ENCODE peak calls at places on chromosome 11, in ten cellular contexts. Q, U, O, S, T, N, D, W, M and B are unnamed samples.

GRCh38 chr11:88521354-88522310 is 184.1 kb upstream of the CTSC start:
- DNase-seq in T (no peak), S (no peak), O (no peak), W (no peak), M (peak; percentile 39), N (no peak), U (peak; percentile 55), Q (no peak), D (no peak), B (no peak)

GRCh38 chr11:47409440-47410403 is 1.3 kb downstream of the SLC39A13 start:
- DNase-seq in O (no peak), D (no peak), U (no peak), W (no peak), Q (no peak), N (peak; percentile 66), T (no peak), S (no peak), M (no peak), B (no peak)

GRCh38 chr11:116124916-116125714 is 620.9 kb upstream of the CADM1 start:
- DNase-seq in M (no peak), T (no peak), N (no peak), U (no peak), D (no peak), S (no peak), O (peak; percentile 48), Q (no peak), W (no peak), B (no peak)

GRCh38 chr11:61778357-61778886 is 14.0 kb downstream of the TMEM258 start:
- DNase-seq in U (no peak), M (no peak), N (no peak), W (no peak), T (no peak), D (no peak), O (no peak), Q (no peak), S (no peak), B (no peak)

GRCh38 chr11:4926607-4927006 is 2.5 kb upstream of the OR51G1 start:
- DNase-seq in S (no peak), D (no peak), T (no peak), Q (no peak), N (peak; percentile 5), U (peak; percentile 16), M (peak; percentile 35), O (no peak), W (no peak), B (no peak)

GRCh38 chr11:2298795-2299747 is 2.6 kb downstream of the C11orf21 start:
- DNase-seq in N (peak; percentile 43), D (no peak), Q (peak; percentile 61), S (peak; percentile 21), U (no peak), W (no peak), T (peak; percentile 70), M (peak; percentile 6), O (peak; percentile 83), B (no peak)

GRCh38 chr11:65718964-65719492 is 1.6 kb downstream of the RNASEH2C start:
- DNase-seq in M (peak; percentile 37), N (no peak), D (no peak), T (no peak), Q (peak; percentile 32), U (no peak), O (peak; percentile 79), S (no peak), W (no peak), B (no peak)

GRCh38 chr11:9757809-9758675 is 94.2 kb downstream of the SWAP70 start:
- DNase-seq in M (peak; percentile 77), T (peak; percentile 96), Q (peak; percentile 99), U (peak; percentile 54), N (peak; percentile 64), W (peak; percentile 90), D (peak; percentile 67), S (peak; percentile 67), O (peak; percentile 97), B (peak; percentile 76)

GRCh38 chr11:102430158-102430836 is 22.3 kb downstream of the TMEM123 start:
- DNase-seq in D (no peak), T (no peak), S (no peak), M (no peak), O (no peak), Q (no peak), N (no peak), W (no peak), U (peak; percentile 5), B (no peak)
- TF ChIP-seq CTCF in D (no peak), T (no peak), S (no peak), M (no peak), O (no peak), Q (no peak), N (no peak), W (no peak), U (no peak), B (no peak)

DNA sequence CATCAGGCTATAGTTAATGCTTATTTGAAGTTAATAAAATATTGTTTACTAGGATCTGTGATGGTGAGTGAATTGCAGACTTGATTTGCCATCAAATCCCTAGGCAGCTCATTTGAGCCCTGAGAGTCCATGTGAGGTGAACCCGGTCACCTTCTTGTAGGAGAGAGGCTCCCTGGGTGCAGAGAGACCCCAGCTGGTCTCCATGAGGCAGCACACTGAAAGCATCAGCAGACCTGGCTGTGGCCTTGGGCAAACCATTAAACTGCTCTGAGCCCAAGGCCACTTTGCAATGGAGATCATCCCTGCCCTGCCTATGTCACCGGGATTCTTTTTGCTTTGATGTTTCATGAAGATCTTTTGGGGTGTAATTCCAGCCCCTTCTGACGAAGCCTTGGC is 125.2 kb downstream of the MICAL2 start:
- DNase-seq in T (no peak), M (no peak), D (no peak), N (no peak), U (no peak), S (no peak), W (no peak), O (no peak), Q (peak; percentile 56), B (no peak)
- TF ChIP-seq CTCF in T (no peak), M (no peak), D (peak; percentile 27), N (no peak), U (peak; percentile 23), S (no peak), W (no peak), O (no peak), Q (peak; percentile 70), B (no peak)

GRCh38 chr11:105456950-105457349 is 152.9 kb upstream of the GRIA4 start:
- DNase-seq in Q (peak; percentile 5), D (no peak), U (no peak), O (no peak), S (no peak), W (no peak), M (no peak), N (no peak), T (no peak), B (no peak)
- TF ChIP-seq CTCF in Q (peak; percentile 9), D (no peak), U (peak; percentile 33), O (no peak), S (no peak), W (no peak), M (peak; percentile 25), N (no peak), T (no peak), B (no peak)

GRCh38 chr11:105689636-105690035 is 79.8 kb downstream of the GRIA4 start:
- DNase-seq in Q (no peak), W (no peak), U (no peak), S (no peak), T (no peak), D (no peak), O (no peak), N (no peak), M (no peak), B (no peak)
- TF ChIP-seq CTCF in Q (no peak), W (no peak), U (no peak), S (no peak), T (no peak), D (no peak), O (no peak), N (no peak), M (no peak), B (no peak)

DNA sequence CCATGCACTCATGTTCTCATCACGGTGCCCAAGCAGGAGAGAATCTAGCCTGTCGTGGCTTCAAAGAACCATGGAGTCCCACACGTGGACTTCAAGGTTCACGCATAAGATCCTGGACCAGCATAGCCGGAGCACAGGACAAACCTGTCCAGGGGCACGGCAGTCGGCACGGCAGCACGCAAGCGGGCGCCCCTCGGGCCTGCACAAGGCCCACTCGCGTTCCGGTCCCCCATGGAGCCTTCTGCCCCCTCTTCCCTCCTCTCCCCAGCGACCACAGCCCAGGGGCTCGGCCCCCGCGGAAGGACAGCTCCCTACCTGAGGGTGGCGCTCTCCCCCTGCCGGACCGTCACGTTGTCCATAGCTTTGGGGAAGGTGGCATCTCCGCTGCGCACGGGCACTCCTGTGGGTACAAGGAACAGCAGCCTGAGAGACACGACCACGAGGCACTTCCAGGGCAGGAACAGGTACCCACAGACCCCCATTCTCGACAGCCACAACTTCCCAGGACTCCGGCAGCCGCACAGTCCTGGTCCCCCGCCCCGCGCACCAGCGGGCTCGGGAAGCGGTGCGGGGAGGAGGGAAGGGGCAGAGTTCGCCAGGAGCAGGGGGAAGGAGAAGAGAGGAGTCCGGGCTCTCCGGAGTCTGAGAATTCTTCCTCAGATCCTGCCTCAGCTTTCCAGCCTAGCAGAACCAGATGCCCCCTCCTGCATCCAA is 589.5 kb downstream of the OPCML start:
- DNase-seq in M (no peak), T (no peak), S (no peak), N (no peak), W (no peak), U (no peak), D (no peak), O (no peak), Q (no peak), B (no peak)
- TF ChIP-seq CTCF in M (no peak), T (no peak), S (no peak), N (no peak), W (no peak), U (peak; percentile 45), D (no peak), O (no peak), Q (no peak), B (no peak)